ENCODE peak calls at places on chromosomes 3 and 15, in nine cellular contexts. One of them, this sample, is unnamed.

GRCh38 chr3:101091489-101091888 is 98.3 kb upstream of the ABI3BP start:
- DNase-seq in HFFc6: peak
- DNase-seq in adrenal gland: no peak
- DNase-seq in osteoblast: no peak
- DNase-seq in AG10803: no peak
- DNase-seq in GM20000: no peak
- DNase-seq in foreskin fibroblast: peak
- DNase-seq in H9: peak
- DNase-seq in colonic mucosa: no peak
- DNase-seq in this sample: no peak

GRCh38 chr3:194870394-194871110 is 184.9 kb downstream of the FAM43A start:
- DNase-seq in HFFc6: peak
- DNase-seq in adrenal gland: peak
- DNase-seq in osteoblast: no peak
- DNase-seq in AG10803: no peak
- DNase-seq in GM20000: no peak
- DNase-seq in foreskin fibroblast: peak
- DNase-seq in H9: no peak
- DNase-seq in colonic mucosa: peak
- DNase-seq in this sample: no peak

GRCh38 chr3:195766671-195767070 is 45.1 kb downstream of the MUC4 start:
- DNase-seq in HFFc6: no peak
- DNase-seq in adrenal gland: no peak
- DNase-seq in osteoblast: peak
- DNase-seq in AG10803: no peak
- DNase-seq in GM20000: no peak
- DNase-seq in foreskin fibroblast: no peak
- DNase-seq in H9: no peak
- DNase-seq in colonic mucosa: no peak
- DNase-seq in this sample: no peak

GRCh38 chr3:124793054-124793740 is 62.9 kb downstream of the UMPS start:
- DNase-seq in HFFc6: peak
- DNase-seq in adrenal gland: peak
- DNase-seq in osteoblast: peak
- DNase-seq in AG10803: peak
- DNase-seq in GM20000: no peak
- DNase-seq in foreskin fibroblast: peak
- DNase-seq in H9: no peak
- DNase-seq in colonic mucosa: no peak
- DNase-seq in this sample: no peak

GRCh38 chr3:127718916-127719290 is 46.2 kb downstream of the ABTB1 start:
- DNase-seq in HFFc6: no peak
- DNase-seq in adrenal gland: no peak
- DNase-seq in osteoblast: no peak
- DNase-seq in AG10803: no peak
- DNase-seq in GM20000: no peak
- DNase-seq in foreskin fibroblast: peak
- DNase-seq in H9: no peak
- DNase-seq in colonic mucosa: no peak
- DNase-seq in this sample: no peak

GRCh38 chr3:48678056-48678455 is 7.7 kb downstream of the NCKIPSD start:
- DNase-seq in HFFc6: peak
- DNase-seq in adrenal gland: no peak
- DNase-seq in osteoblast: peak
- DNase-seq in AG10803: peak
- DNase-seq in GM20000: no peak
- DNase-seq in foreskin fibroblast: peak
- DNase-seq in H9: no peak
- DNase-seq in colonic mucosa: no peak
- DNase-seq in this sample: no peak

GRCh38 chr3:111781561-111782446 is 77.3 kb upstream of the PHLDB2 start:
- DNase-seq in HFFc6: no peak
- DNase-seq in adrenal gland: no peak
- DNase-seq in osteoblast: no peak
- DNase-seq in AG10803: peak
- DNase-seq in GM20000: no peak
- DNase-seq in foreskin fibroblast: no peak
- DNase-seq in H9: no peak
- DNase-seq in colonic mucosa: no peak
- DNase-seq in this sample: no peak

GRCh38 chr3:146078031-146078430 is 83.0 kb downstream of the PLOD2 start:
- DNase-seq in HFFc6: no peak
- DNase-seq in adrenal gland: no peak
- DNase-seq in osteoblast: no peak
- DNase-seq in AG10803: no peak
- DNase-seq in GM20000: no peak
- DNase-seq in foreskin fibroblast: no peak
- DNase-seq in H9: no peak
- DNase-seq in colonic mucosa: no peak
- DNase-seq in this sample: no peak

GRCh38 chr3:155106059-155106458 is 25.9 kb downstream of the MME start:
- DNase-seq in HFFc6: no peak
- DNase-seq in adrenal gland: no peak
- DNase-seq in osteoblast: no peak
- DNase-seq in AG10803: peak
- DNase-seq in GM20000: no peak
- DNase-seq in foreskin fibroblast: peak
- DNase-seq in H9: no peak
- DNase-seq in colonic mucosa: no peak
- DNase-seq in this sample: no peak

GRCh38 chr3:107545680-107546120 is 22.9 kb downstream of the BBX start:
- DNase-seq in HFFc6: no peak
- DNase-seq in adrenal gland: no peak
- DNase-seq in osteoblast: peak
- DNase-seq in AG10803: peak
- DNase-seq in GM20000: no peak
- DNase-seq in foreskin fibroblast: peak
- DNase-seq in H9: no peak
- DNase-seq in colonic mucosa: no peak
- DNase-seq in this sample: no peak

GRCh38 chr15:65583701-65584100 is 27.2 kb downstream of the INTS14 start:
- DNase-seq in HFFc6: peak
- DNase-seq in adrenal gland: no peak
- DNase-seq in osteoblast: no peak
- DNase-seq in AG10803: peak
- DNase-seq in GM20000: peak
- DNase-seq in foreskin fibroblast: no peak
- DNase-seq in H9: no peak
- DNase-seq in colonic mucosa: no peak
- DNase-seq in this sample: no peak

GRCh38 chr15:41798607-41799487 is 24.6 kb downstream of the MAPKBP1 start:
- DNase-seq in HFFc6: peak
- DNase-seq in adrenal gland: peak
- DNase-seq in osteoblast: no peak
- DNase-seq in AG10803: peak
- DNase-seq in GM20000: no peak
- DNase-seq in foreskin fibroblast: peak
- DNase-seq in H9: no peak
- DNase-seq in colonic mucosa: no peak
- DNase-seq in this sample: no peak

GRCh38 chr3:4983739-4984510 is 4.7 kb downstream of the BHLHE40 start:
- DNase-seq in HFFc6: no peak
- DNase-seq in adrenal gland: peak
- DNase-seq in osteoblast: peak
- DNase-seq in AG10803: peak
- DNase-seq in GM20000: peak
- DNase-seq in foreskin fibroblast: peak
- DNase-seq in H9: no peak
- DNase-seq in colonic mucosa: peak
- DNase-seq in this sample: peak

GRCh38 chr3:133938770-133939495 is 43.3 kb upstream of the RAB6B start:
- DNase-seq in HFFc6: no peak
- DNase-seq in adrenal gland: no peak
- DNase-seq in osteoblast: peak
- DNase-seq in AG10803: no peak
- DNase-seq in GM20000: no peak
- DNase-seq in foreskin fibroblast: no peak
- DNase-seq in H9: peak
- DNase-seq in colonic mucosa: peak
- DNase-seq in this sample: no peak

DNA sequence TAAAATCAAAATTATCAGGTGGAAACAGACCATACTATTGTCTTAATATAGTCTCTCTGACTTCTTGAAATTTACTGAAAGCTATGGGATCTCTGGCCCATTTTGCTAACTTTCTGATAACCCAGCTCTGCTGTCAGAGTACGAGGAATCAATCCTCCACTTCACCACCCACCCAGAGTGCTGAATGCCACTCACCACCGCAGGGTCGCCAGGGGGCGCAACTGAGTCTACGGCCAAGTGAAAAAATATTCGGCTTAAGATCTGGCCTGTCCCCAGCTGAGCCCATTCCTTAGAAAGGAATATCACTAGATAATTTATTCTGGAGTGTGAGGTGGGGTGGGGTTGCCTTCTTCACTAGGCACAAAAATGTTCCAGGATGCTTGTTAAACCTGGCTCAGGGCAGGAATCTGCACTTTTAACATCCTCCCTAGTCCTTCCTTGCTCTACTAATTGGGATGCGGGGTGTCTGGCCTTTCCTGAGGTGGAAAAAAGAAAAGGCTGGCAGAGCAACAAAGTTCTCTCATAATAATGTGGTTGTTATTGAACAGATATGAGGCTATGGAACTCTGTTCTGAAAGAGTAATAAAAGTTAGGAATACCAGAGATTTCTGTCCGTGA is 520.6 kb downstream of the MFSD1 start:
- DNase-seq in HFFc6: no peak
- DNase-seq in adrenal gland: peak
- DNase-seq in osteoblast: peak
- DNase-seq in AG10803: peak
- DNase-seq in GM20000: peak
- DNase-seq in foreskin fibroblast: peak
- DNase-seq in H9: peak
- DNase-seq in colonic mucosa: peak
- DNase-seq in this sample: no peak
- TF ChIP-seq CTCF in HFFc6: peak
- TF ChIP-seq CTCF in adrenal gland: peak
- TF ChIP-seq CTCF in osteoblast: peak
- TF ChIP-seq CTCF in AG10803: peak
- TF ChIP-seq CTCF in GM20000: peak
- TF ChIP-seq CTCF in foreskin fibroblast: peak
- TF ChIP-seq CTCF in H9: peak
- TF ChIP-seq CTCF in colonic mucosa: peak
- TF ChIP-seq CTCF in this sample: peak

GRCh38 chr15:98586066-98586465 is 62.3 kb upstream of the IGF1R start:
- DNase-seq in HFFc6: no peak
- DNase-seq in adrenal gland: no peak
- DNase-seq in osteoblast: no peak
- DNase-seq in AG10803: no peak
- DNase-seq in GM20000: no peak
- DNase-seq in foreskin fibroblast: no peak
- DNase-seq in H9: no peak
- DNase-seq in colonic mucosa: no peak
- DNase-seq in this sample: no peak

GRCh38 chr15:98582900-98583554 is 65.3 kb upstream of the IGF1R start:
- DNase-seq in HFFc6: no peak
- DNase-seq in adrenal gland: no peak
- DNase-seq in osteoblast: no peak
- DNase-seq in AG10803: no peak
- DNase-seq in GM20000: no peak
- DNase-seq in foreskin fibroblast: no peak
- DNase-seq in H9: no peak
- DNase-seq in colonic mucosa: no peak
- DNase-seq in this sample: no peak

GRCh38 chr15:98583758-98584157 is 64.6 kb upstream of the IGF1R start:
- DNase-seq in HFFc6: no peak
- DNase-seq in adrenal gland: no peak
- DNase-seq in osteoblast: no peak
- DNase-seq in AG10803: no peak
- DNase-seq in GM20000: no peak
- DNase-seq in foreskin fibroblast: no peak
- DNase-seq in H9: no peak
- DNase-seq in colonic mucosa: no peak
- DNase-seq in this sample: no peak

GRCh38 chr15:98580577-98580976 is 67.8 kb upstream of the IGF1R start:
- DNase-seq in HFFc6: no peak
- DNase-seq in adrenal gland: no peak
- DNase-seq in osteoblast: no peak
- DNase-seq in AG10803: peak
- DNase-seq in GM20000: no peak
- DNase-seq in foreskin fibroblast: no peak
- DNase-seq in H9: no peak
- DNase-seq in colonic mucosa: no peak
- DNase-seq in this sample: no peak

DNA sequence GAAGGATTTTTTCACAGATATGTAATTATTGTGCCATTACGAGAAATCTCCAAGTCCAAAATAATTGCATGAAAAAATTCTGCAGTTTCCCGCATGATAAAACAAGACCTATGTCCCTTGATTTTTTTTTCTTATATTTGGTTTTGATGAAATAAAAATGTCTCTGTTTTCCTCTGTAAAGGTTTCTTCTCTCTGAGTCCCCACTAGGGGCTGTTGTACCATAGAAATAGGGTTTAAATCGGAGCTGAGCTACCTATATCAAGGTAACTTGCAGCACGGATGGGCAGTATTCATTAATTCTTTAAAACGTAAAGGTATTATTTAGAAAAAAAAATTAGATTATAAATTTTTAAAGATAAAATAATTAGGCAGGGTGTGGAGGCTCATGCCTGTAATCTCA is 66.6 kb upstream of the IGF1R start:
- DNase-seq in HFFc6: no peak
- DNase-seq in adrenal gland: no peak
- DNase-seq in osteoblast: no peak
- DNase-seq in AG10803: no peak
- DNase-seq in GM20000: no peak
- DNase-seq in foreskin fibroblast: no peak
- DNase-seq in H9: no peak
- DNase-seq in colonic mucosa: no peak
- DNase-seq in this sample: no peak
- TF ChIP-seq CTCF in HFFc6: peak
- TF ChIP-seq CTCF in adrenal gland: no peak
- TF ChIP-seq CTCF in osteoblast: peak
- TF ChIP-seq CTCF in AG10803: no peak
- TF ChIP-seq CTCF in GM20000: no peak
- TF ChIP-seq CTCF in foreskin fibroblast: peak
- TF ChIP-seq CTCF in H9: peak
- TF ChIP-seq CTCF in colonic mucosa: no peak
- TF ChIP-seq CTCF in this sample: no peak

DNA sequence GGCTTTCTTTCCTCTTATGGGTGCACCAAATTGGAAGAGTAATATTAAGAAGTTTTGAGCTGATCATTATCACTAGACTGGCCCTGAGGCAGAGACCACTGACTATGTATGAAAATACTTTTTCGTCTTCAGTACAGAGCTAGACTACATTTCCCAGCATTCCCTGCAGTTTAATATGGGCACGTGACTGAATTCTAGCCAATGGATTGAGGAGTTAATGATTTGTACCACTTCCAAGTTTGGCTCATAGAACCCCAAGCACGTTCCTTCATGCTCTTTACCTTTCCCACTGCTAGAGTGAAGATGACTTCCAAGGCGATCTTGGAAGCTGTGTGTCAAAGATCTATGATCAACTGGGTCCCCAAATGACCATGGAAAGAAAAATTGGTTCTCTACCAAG is 486.5 kb downstream of the PDCD6IP start:
- DNase-seq in HFFc6: no peak
- DNase-seq in adrenal gland: no peak
- DNase-seq in osteoblast: no peak
- DNase-seq in AG10803: no peak
- DNase-seq in GM20000: no peak
- DNase-seq in foreskin fibroblast: no peak
- DNase-seq in H9: no peak
- DNase-seq in colonic mucosa: no peak
- DNase-seq in this sample: no peak
- TF ChIP-seq CTCF in HFFc6: no peak
- TF ChIP-seq CTCF in adrenal gland: no peak
- TF ChIP-seq CTCF in osteoblast: no peak
- TF ChIP-seq CTCF in AG10803: no peak
- TF ChIP-seq CTCF in GM20000: no peak
- TF ChIP-seq CTCF in foreskin fibroblast: no peak
- TF ChIP-seq CTCF in H9: no peak
- TF ChIP-seq CTCF in colonic mucosa: no peak
- TF ChIP-seq CTCF in this sample: no peak

GRCh38 chr3:11643212-11644087 is at the start of gene VGLL4:
- DNase-seq in HFFc6: peak
- DNase-seq in adrenal gland: peak
- DNase-seq in osteoblast: peak
- DNase-seq in AG10803: peak
- DNase-seq in GM20000: peak
- DNase-seq in foreskin fibroblast: peak
- DNase-seq in H9: peak
- DNase-seq in colonic mucosa: peak
- DNase-seq in this sample: peak
- TF ChIP-seq CTCF in HFFc6: peak
- TF ChIP-seq CTCF in adrenal gland: peak
- TF ChIP-seq CTCF in osteoblast: no peak
- TF ChIP-seq CTCF in AG10803: peak
- TF ChIP-seq CTCF in GM20000: no peak
- TF ChIP-seq CTCF in foreskin fibroblast: no peak
- TF ChIP-seq CTCF in H9: no peak
- TF ChIP-seq CTCF in colonic mucosa: no peak
- TF ChIP-seq CTCF in this sample: peak